ENCODE peak calls at places on chromosomes 3 and 15, in seven cellular contexts. One of them, this sample, is unnamed.

GRCh38 chr3:182201769-182202168 is 490.0 kb downstream of the SOX2 start:
- DNase-seq in HCT116: no peak
- DNase-seq in T47D: no peak
- DNase-seq in H1: no peak
- DNase-seq in SK-N-SH: no peak
- DNase-seq in HepG2: no peak
- DNase-seq in K562: no peak
- DNase-seq in this sample: no peak

GRCh38 chr3:106176734-106177133 is 307.9 kb upstream of the CBLB start:
- DNase-seq in HCT116: no peak
- DNase-seq in T47D: no peak
- DNase-seq in H1: no peak
- DNase-seq in SK-N-SH: no peak
- DNase-seq in HepG2: no peak
- DNase-seq in K562: no peak
- DNase-seq in this sample: peak

GRCh38 chr3:94009612-94010011 is 18.8 kb downstream of the STX19 start:
- DNase-seq in HCT116: no peak
- DNase-seq in T47D: no peak
- DNase-seq in H1: no peak
- DNase-seq in SK-N-SH: peak
- DNase-seq in HepG2: no peak
- DNase-seq in K562: no peak
- DNase-seq in this sample: no peak

GRCh38 chr3:197613187-197613586 is 57.4 kb upstream of the BDH1 start:
- DNase-seq in HCT116: no peak
- DNase-seq in T47D: no peak
- DNase-seq in H1: no peak
- DNase-seq in SK-N-SH: no peak
- DNase-seq in HepG2: no peak
- DNase-seq in K562: no peak
- DNase-seq in this sample: no peak

GRCh38 chr3:14234197-14235002 is 55.8 kb downstream of the LSM3 start:
- DNase-seq in HCT116: no peak
- DNase-seq in T47D: no peak
- DNase-seq in H1: no peak
- DNase-seq in SK-N-SH: no peak
- DNase-seq in HepG2: peak
- DNase-seq in K562: peak
- DNase-seq in this sample: no peak

GRCh38 chr15:89521605-89522004 is 25.2 kb upstream of the RHCG start:
- DNase-seq in HCT116: no peak
- DNase-seq in T47D: no peak
- DNase-seq in H1: no peak
- DNase-seq in SK-N-SH: no peak
- DNase-seq in HepG2: no peak
- DNase-seq in K562: no peak
- DNase-seq in this sample: no peak

GRCh38 chr3:79063629-79064028 is 704.2 kb downstream of the ROBO1 start:
- DNase-seq in HCT116: no peak
- DNase-seq in T47D: no peak
- DNase-seq in H1: no peak
- DNase-seq in SK-N-SH: no peak
- DNase-seq in HepG2: no peak
- DNase-seq in K562: no peak
- DNase-seq in this sample: no peak

GRCh38 chr3:69856965-69857364 is 117.7 kb downstream of the MITF start:
- DNase-seq in HCT116: no peak
- DNase-seq in T47D: no peak
- DNase-seq in H1: no peak
- DNase-seq in SK-N-SH: no peak
- DNase-seq in HepG2: no peak
- DNase-seq in K562: no peak
- DNase-seq in this sample: no peak

GRCh38 chr3:8458711-8459110 is 42.9 kb upstream of the LMCD1 start:
- DNase-seq in HCT116: no peak
- DNase-seq in T47D: no peak
- DNase-seq in H1: no peak
- DNase-seq in SK-N-SH: no peak
- DNase-seq in HepG2: no peak
- DNase-seq in K562: no peak
- DNase-seq in this sample: no peak

GRCh38 chr3:184582583-184582982 is 21.0 kb downstream of the EPHB3 start:
- DNase-seq in HCT116: no peak
- DNase-seq in T47D: no peak
- DNase-seq in H1: peak
- DNase-seq in SK-N-SH: no peak
- DNase-seq in HepG2: no peak
- DNase-seq in K562: no peak
- DNase-seq in this sample: no peak
- TF ChIP-seq JUND in HCT116: no peak
- TF ChIP-seq JUND in T47D: no peak
- TF ChIP-seq JUND in H1: no peak
- TF ChIP-seq JUND in SK-N-SH: no peak
- TF ChIP-seq JUND in HepG2: no peak
- TF ChIP-seq JUND in K562: no peak
- TF ChIP-seq JUND in this sample: no peak

GRCh38 chr3:13159890-13160289 is 86.7 kb upstream of the IQSEC1 start:
- DNase-seq in HCT116: no peak
- DNase-seq in T47D: peak
- DNase-seq in H1: no peak
- DNase-seq in SK-N-SH: peak
- DNase-seq in HepG2: no peak
- DNase-seq in K562: no peak
- DNase-seq in this sample: no peak
- TF ChIP-seq JUND in HCT116: no peak
- TF ChIP-seq JUND in T47D: no peak
- TF ChIP-seq JUND in H1: no peak
- TF ChIP-seq JUND in SK-N-SH: no peak
- TF ChIP-seq JUND in HepG2: no peak
- TF ChIP-seq JUND in K562: no peak
- TF ChIP-seq JUND in this sample: no peak

GRCh38 chr3:144380832-144381231 is 409.2 kb downstream of the DIPK2A start:
- DNase-seq in HCT116: no peak
- DNase-seq in T47D: peak
- DNase-seq in H1: no peak
- DNase-seq in SK-N-SH: no peak
- DNase-seq in HepG2: no peak
- DNase-seq in K562: no peak
- DNase-seq in this sample: no peak
- TF ChIP-seq JUND in HCT116: no peak
- TF ChIP-seq JUND in T47D: no peak
- TF ChIP-seq JUND in H1: no peak
- TF ChIP-seq JUND in SK-N-SH: no peak
- TF ChIP-seq JUND in HepG2: no peak
- TF ChIP-seq JUND in K562: no peak
- TF ChIP-seq JUND in this sample: no peak

DNA sequence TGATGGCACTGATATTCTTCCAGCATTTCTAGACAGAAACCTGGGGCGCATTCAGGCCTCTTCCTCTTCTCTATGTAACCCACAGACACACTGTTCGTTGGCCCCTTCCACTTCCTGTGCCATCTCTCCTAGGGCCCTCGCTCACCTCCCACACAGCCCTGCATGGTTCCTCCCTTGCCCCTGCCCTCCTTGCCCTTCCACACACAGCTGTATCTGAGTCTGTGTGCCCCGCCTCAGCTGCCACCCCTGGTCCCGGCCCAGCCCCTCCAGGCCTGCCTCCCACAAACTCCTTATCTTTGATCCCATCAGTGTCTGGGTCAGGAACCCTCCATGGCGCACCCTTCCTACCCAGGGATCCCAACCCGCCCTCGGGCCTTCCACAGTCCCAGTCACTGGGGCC is 37.9 kb downstream of the RAB6B start:
- DNase-seq in HCT116: no peak
- DNase-seq in T47D: no peak
- DNase-seq in H1: no peak
- DNase-seq in SK-N-SH: no peak
- DNase-seq in HepG2: no peak
- DNase-seq in K562: no peak
- DNase-seq in this sample: no peak
- TF ChIP-seq JUND in HCT116: no peak
- TF ChIP-seq JUND in T47D: no peak
- TF ChIP-seq JUND in H1: no peak
- TF ChIP-seq JUND in SK-N-SH: no peak
- TF ChIP-seq JUND in HepG2: no peak
- TF ChIP-seq JUND in K562: no peak
- TF ChIP-seq JUND in this sample: no peak

GRCh38 chr3:189685854-189686253 is 54.7 kb downstream of the TP63 start:
- DNase-seq in HCT116: peak
- DNase-seq in T47D: no peak
- DNase-seq in H1: no peak
- DNase-seq in SK-N-SH: no peak
- DNase-seq in HepG2: peak
- DNase-seq in K562: no peak
- DNase-seq in this sample: no peak

GRCh38 chr3:189687475-189687874 is 56.3 kb downstream of the TP63 start:
- DNase-seq in HCT116: no peak
- DNase-seq in T47D: peak
- DNase-seq in H1: no peak
- DNase-seq in SK-N-SH: no peak
- DNase-seq in HepG2: no peak
- DNase-seq in K562: no peak
- DNase-seq in this sample: no peak

GRCh38 chr3:189683576-189684255 is 52.5 kb downstream of the TP63 start:
- DNase-seq in HCT116: no peak
- DNase-seq in T47D: no peak
- DNase-seq in H1: no peak
- DNase-seq in SK-N-SH: no peak
- DNase-seq in HepG2: no peak
- DNase-seq in K562: no peak
- DNase-seq in this sample: no peak

GRCh38 chr3:189680723-189681122 is 49.5 kb downstream of the TP63 start:
- DNase-seq in HCT116: no peak
- DNase-seq in T47D: no peak
- DNase-seq in H1: no peak
- DNase-seq in SK-N-SH: no peak
- DNase-seq in HepG2: no peak
- DNase-seq in K562: no peak
- DNase-seq in this sample: no peak

DNA sequence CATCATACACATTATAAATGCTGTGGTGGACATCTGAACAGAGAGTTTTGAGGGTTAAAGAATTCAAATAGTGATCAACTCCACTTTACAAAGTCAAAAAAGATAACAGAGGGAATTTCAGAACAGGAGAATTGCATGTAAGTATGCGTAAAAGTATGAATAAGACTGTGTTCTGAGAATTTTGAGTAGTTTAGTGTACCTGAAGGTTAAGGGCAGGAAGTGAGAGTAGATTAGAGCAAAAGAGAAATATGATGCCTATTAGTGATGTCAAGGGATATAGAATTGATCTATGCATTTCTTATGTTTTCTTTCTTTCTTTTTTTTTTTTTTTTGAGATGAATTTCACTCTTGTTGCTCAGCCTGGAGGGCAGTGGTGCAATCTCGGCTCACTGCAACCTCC is 53.1 kb downstream of the TP63 start:
- DNase-seq in HCT116: no peak
- DNase-seq in T47D: no peak
- DNase-seq in H1: no peak
- DNase-seq in SK-N-SH: no peak
- DNase-seq in HepG2: no peak
- DNase-seq in K562: no peak
- DNase-seq in this sample: no peak
- TF ChIP-seq JUND in HCT116: no peak
- TF ChIP-seq JUND in T47D: no peak
- TF ChIP-seq JUND in H1: no peak
- TF ChIP-seq JUND in SK-N-SH: no peak
- TF ChIP-seq JUND in HepG2: no peak
- TF ChIP-seq JUND in K562: no peak
- TF ChIP-seq JUND in this sample: no peak

GRCh38 chr3:107800705-107801104 is 277.9 kb downstream of the BBX start:
- DNase-seq in HCT116: no peak
- DNase-seq in T47D: no peak
- DNase-seq in H1: no peak
- DNase-seq in SK-N-SH: no peak
- DNase-seq in HepG2: no peak
- DNase-seq in K562: no peak
- DNase-seq in this sample: no peak

GRCh38 chr3:107810195-107811071 is 280.4 kb downstream of the CD47 start:
- DNase-seq in HCT116: no peak
- DNase-seq in T47D: no peak
- DNase-seq in H1: no peak
- DNase-seq in SK-N-SH: no peak
- DNase-seq in HepG2: peak
- DNase-seq in K562: no peak
- DNase-seq in this sample: peak

GRCh38 chr3:107803170-107803569 is 280.4 kb downstream of the BBX start:
- DNase-seq in HCT116: no peak
- DNase-seq in T47D: no peak
- DNase-seq in H1: no peak
- DNase-seq in SK-N-SH: no peak
- DNase-seq in HepG2: no peak
- DNase-seq in K562: no peak
- DNase-seq in this sample: no peak

GRCh38 chr3:107806021-107806420 is 283.3 kb downstream of the BBX start:
- DNase-seq in HCT116: no peak
- DNase-seq in T47D: no peak
- DNase-seq in H1: no peak
- DNase-seq in SK-N-SH: no peak
- DNase-seq in HepG2: no peak
- DNase-seq in K562: no peak
- DNase-seq in this sample: no peak
- TF ChIP-seq JUND in HCT116: no peak
- TF ChIP-seq JUND in T47D: no peak
- TF ChIP-seq JUND in H1: no peak
- TF ChIP-seq JUND in SK-N-SH: no peak
- TF ChIP-seq JUND in HepG2: no peak
- TF ChIP-seq JUND in K562: no peak
- TF ChIP-seq JUND in this sample: no peak

This sample was measured in GM12878.